ENCODE peak calls at places on chromosomes 16 and 17, in five cellular contexts. One of them, this sample, is unnamed.

GRCh38 chr16:74759564-74759963 is 15.1 kb downstream of the FA2H start:
- DNase-seq in neural progenitor cell: no peak
- DNase-seq in IMR-90: no peak
- DNase-seq in BE2C: no peak
- DNase-seq in CD4-positive, alpha-beta memory T cell: no peak
- DNase-seq in this sample: no peak

GRCh38 chr17:29687601-29688000 is 64.9 kb upstream of the CORO6 start:
- DNase-seq in neural progenitor cell: no peak
- DNase-seq in IMR-90: no peak
- DNase-seq in BE2C: no peak
- DNase-seq in CD4-positive, alpha-beta memory T cell: no peak
- DNase-seq in this sample: no peak

GRCh38 chr16:55508941-55509920 is at the start of gene LPCAT2:
- DNase-seq in neural progenitor cell: peak; percentile 95
- DNase-seq in IMR-90: peak; percentile 84
- DNase-seq in BE2C: peak; percentile 96
- DNase-seq in CD4-positive, alpha-beta memory T cell: no peak
- DNase-seq in this sample: peak; percentile 98

GRCh38 chr17:77838748-77839147 is 119.8 kb upstream of the TNRC6C start:
- DNase-seq in neural progenitor cell: no peak
- DNase-seq in IMR-90: no peak
- DNase-seq in BE2C: no peak
- DNase-seq in CD4-positive, alpha-beta memory T cell: no peak
- DNase-seq in this sample: no peak

GRCh38 chr17:40530988-40531971 is 29.9 kb upstream of the TNS4 start:
- DNase-seq in neural progenitor cell: no peak
- DNase-seq in IMR-90: no peak
- DNase-seq in BE2C: no peak
- DNase-seq in CD4-positive, alpha-beta memory T cell: peak; percentile 56
- DNase-seq in this sample: no peak

GRCh38 chr17:1998426-1998784 is 26.7 kb downstream of the RTN4RL1 start:
- DNase-seq in neural progenitor cell: peak; percentile 51
- DNase-seq in IMR-90: no peak
- DNase-seq in BE2C: no peak
- DNase-seq in CD4-positive, alpha-beta memory T cell: peak; percentile 16
- DNase-seq in this sample: no peak

GRCh38 chr17:35849469-35850348 is 19.0 kb downstream of the HEATR9 start:
- DNase-seq in neural progenitor cell: peak; percentile 80
- DNase-seq in IMR-90: peak; percentile 67
- DNase-seq in BE2C: peak; percentile 66
- DNase-seq in CD4-positive, alpha-beta memory T cell: peak; percentile 65
- DNase-seq in this sample: no peak

GRCh38 chr17:37824534-37825485 is 80.0 kb upstream of the HNF1B start:
- DNase-seq in neural progenitor cell: no peak
- DNase-seq in IMR-90: peak; percentile 90
- DNase-seq in BE2C: no peak
- DNase-seq in CD4-positive, alpha-beta memory T cell: no peak
- DNase-seq in this sample: no peak

GRCh38 chr17:79174905-79175856 is 100.6 kb downstream of the ENGASE start:
- DNase-seq in neural progenitor cell: no peak
- DNase-seq in IMR-90: no peak
- DNase-seq in BE2C: no peak
- DNase-seq in CD4-positive, alpha-beta memory T cell: no peak
- DNase-seq in this sample: no peak

GRCh38 chr17:3512512-3513171 is 36.8 kb downstream of the ASPA start:
- DNase-seq in neural progenitor cell: peak; percentile 77
- DNase-seq in IMR-90: peak; percentile 20
- DNase-seq in BE2C: no peak
- DNase-seq in CD4-positive, alpha-beta memory T cell: no peak
- DNase-seq in this sample: no peak

GRCh38 chr16:86034421-86034919 is 135.5 kb downstream of the IRF8 start:
- DNase-seq in neural progenitor cell: no peak
- DNase-seq in IMR-90: no peak
- DNase-seq in BE2C: no peak
- DNase-seq in CD4-positive, alpha-beta memory T cell: no peak
- DNase-seq in this sample: no peak

GRCh38 chr17:74085434-74085833 is 118.0 kb upstream of the RPL38 start:
- DNase-seq in neural progenitor cell: no peak
- DNase-seq in IMR-90: no peak
- DNase-seq in BE2C: no peak
- DNase-seq in CD4-positive, alpha-beta memory T cell: no peak
- DNase-seq in this sample: no peak

GRCh38 chr16:21526923-21527807 is 72.2 kb upstream of the METTL9 start:
- DNase-seq in neural progenitor cell: peak; percentile 24
- DNase-seq in IMR-90: no peak
- DNase-seq in BE2C: no peak
- DNase-seq in CD4-positive, alpha-beta memory T cell: no peak
- DNase-seq in this sample: peak; percentile 70

GRCh38 chr16:85334718-85335583 is 222.7 kb upstream of the CIBAR2 start:
- DNase-seq in neural progenitor cell: peak; percentile 85
- DNase-seq in IMR-90: no peak
- DNase-seq in BE2C: peak; percentile 55
- DNase-seq in CD4-positive, alpha-beta memory T cell: no peak
- DNase-seq in this sample: peak; percentile 81

GRCh38 chr16:35746281-35746962 is 2287.0 kb downstream of the TP53TG3F start:
- DNase-seq in neural progenitor cell: no peak
- DNase-seq in IMR-90: no peak
- DNase-seq in BE2C: no peak
- DNase-seq in CD4-positive, alpha-beta memory T cell: no peak
- DNase-seq in this sample: no peak

GRCh38 chr17:4176803-4177472 is 33.9 kb downstream of the CYB5D2 start:
- DNase-seq in neural progenitor cell: no peak
- DNase-seq in IMR-90: no peak
- DNase-seq in BE2C: no peak
- DNase-seq in CD4-positive, alpha-beta memory T cell: no peak
- DNase-seq in this sample: no peak

GRCh38 chr17:2081564-2081963 is 26.7 kb downstream of the HIC1 start:
- DNase-seq in neural progenitor cell: no peak
- DNase-seq in IMR-90: peak; percentile 53
- DNase-seq in BE2C: no peak
- DNase-seq in CD4-positive, alpha-beta memory T cell: no peak
- DNase-seq in this sample: no peak

GRCh38 chr16:66899310-66899944 is 19.1 kb downstream of the PDP2 start:
- DNase-seq in neural progenitor cell: no peak
- DNase-seq in IMR-90: peak; percentile 80
- DNase-seq in BE2C: no peak
- DNase-seq in CD4-positive, alpha-beta memory T cell: no peak
- DNase-seq in this sample: no peak

GRCh38 chr17:36768355-36768754 is 167.0 kb downstream of the MRM1 start:
- DNase-seq in neural progenitor cell: no peak
- DNase-seq in IMR-90: no peak
- DNase-seq in BE2C: peak; percentile 39
- DNase-seq in CD4-positive, alpha-beta memory T cell: no peak
- DNase-seq in this sample: no peak

GRCh38 chr16:21645261-21645721 is 7.1 kb downstream of the IGSF6 start:
- DNase-seq in neural progenitor cell: no peak
- DNase-seq in IMR-90: peak; percentile 43
- DNase-seq in BE2C: no peak
- DNase-seq in CD4-positive, alpha-beta memory T cell: peak; percentile 66
- DNase-seq in this sample: no peak

GRCh38 chr17:50521517-50521916 is 11.0 kb upstream of the EPN3 start:
- DNase-seq in neural progenitor cell: no peak
- DNase-seq in IMR-90: no peak
- DNase-seq in BE2C: no peak
- DNase-seq in CD4-positive, alpha-beta memory T cell: no peak
- DNase-seq in this sample: no peak

GRCh38 chr17:21286066-21286770 is 1.7 kb downstream of the MAP2K3 start:
- DNase-seq in neural progenitor cell: peak; percentile 45
- DNase-seq in IMR-90: peak; percentile 99
- DNase-seq in BE2C: peak; percentile 47
- DNase-seq in CD4-positive, alpha-beta memory T cell: no peak
- DNase-seq in this sample: peak; percentile 96

GRCh38 chr16:56357291-56357764 is 68.0 kb downstream of the AMFR start:
- DNase-seq in neural progenitor cell: peak; percentile 29
- DNase-seq in IMR-90: peak; percentile 63
- DNase-seq in BE2C: no peak
- DNase-seq in CD4-positive, alpha-beta memory T cell: no peak
- DNase-seq in this sample: peak; percentile 72

GRCh38 chr17:9239821-9240658 is 218.7 kb downstream of the NTN1 start:
- DNase-seq in neural progenitor cell: peak; percentile 74
- DNase-seq in IMR-90: peak; percentile 39
- DNase-seq in BE2C: peak; percentile 27
- DNase-seq in CD4-positive, alpha-beta memory T cell: peak; percentile 78
- DNase-seq in this sample: peak; percentile 87

GRCh38 chr17:27345141-27345904 is 51.4 kb downstream of the WSB1 start:
- DNase-seq in neural progenitor cell: peak; percentile 83
- DNase-seq in IMR-90: peak; percentile 28
- DNase-seq in BE2C: no peak
- DNase-seq in CD4-positive, alpha-beta memory T cell: no peak
- DNase-seq in this sample: no peak

GRCh38 chr17:47742319-47743181 is 9.5 kb downstream of the TBX21 start:
- DNase-seq in neural progenitor cell: peak; percentile 81
- DNase-seq in IMR-90: no peak
- DNase-seq in BE2C: peak; percentile 82
- DNase-seq in CD4-positive, alpha-beta memory T cell: peak; percentile 43
- DNase-seq in this sample: no peak

GRCh38 chr16:54487933-54488332 is 201.3 kb upstream of the IRX3 start:
- DNase-seq in neural progenitor cell: no peak
- DNase-seq in IMR-90: no peak
- DNase-seq in BE2C: no peak
- DNase-seq in CD4-positive, alpha-beta memory T cell: no peak
- DNase-seq in this sample: no peak

GRCh38 chr17:36844601-36845000 is 92.7 kb upstream of the LHX1 start:
- DNase-seq in neural progenitor cell: no peak
- DNase-seq in IMR-90: no peak
- DNase-seq in BE2C: no peak
- DNase-seq in CD4-positive, alpha-beta memory T cell: no peak
- DNase-seq in this sample: no peak

GRCh38 chr17:55266051-55266957 is 1.5 kb downstream of the HLF start:
- DNase-seq in neural progenitor cell: peak; percentile 38
- DNase-seq in IMR-90: no peak
- DNase-seq in BE2C: no peak
- DNase-seq in CD4-positive, alpha-beta memory T cell: peak; percentile 15
- DNase-seq in this sample: no peak

DNA sequence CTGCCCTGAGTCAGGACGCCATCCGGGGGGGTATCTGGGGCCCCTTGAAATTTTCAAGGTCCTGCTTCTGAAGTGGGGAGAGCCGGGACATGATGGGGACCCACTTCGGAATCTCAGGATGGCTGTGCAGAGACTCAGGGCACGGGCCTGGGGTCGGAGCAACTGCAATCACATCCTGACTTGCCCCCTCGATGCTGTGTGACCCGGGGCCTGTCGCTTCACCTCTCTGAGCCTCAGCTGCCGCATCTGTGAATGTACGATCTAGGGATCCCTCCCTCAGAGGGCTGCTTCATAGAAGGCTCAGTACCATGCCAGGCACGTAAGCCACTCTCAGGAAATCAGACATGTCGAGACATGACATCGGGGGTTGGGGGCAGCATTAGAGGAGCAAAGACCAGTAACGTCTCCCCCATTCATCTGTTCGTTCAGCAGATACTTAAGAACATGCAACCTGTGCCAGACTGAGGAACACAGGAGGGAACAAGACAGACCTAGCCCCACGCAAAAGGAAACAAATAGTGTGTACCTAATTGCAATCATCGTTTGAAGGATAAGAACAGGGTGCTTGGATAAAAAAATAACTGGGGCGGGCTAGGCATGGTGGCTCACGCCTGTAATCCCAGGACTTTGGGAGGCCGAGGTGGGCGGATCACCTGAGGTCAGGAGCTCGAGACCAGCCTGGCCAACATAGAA is 229.6 kb downstream of the PARN start:
- DNase-seq in neural progenitor cell: no peak
- DNase-seq in IMR-90: no peak
- DNase-seq in BE2C: no peak
- DNase-seq in CD4-positive, alpha-beta memory T cell: no peak
- DNase-seq in this sample: peak; percentile 7
- H3K4me1 ChIP-seq in neural progenitor cell: no peaks in the 10 kb centered on the region
- H3K4me1 ChIP-seq in IMR-90: peaks cover 8% of the 10 kb centered on the region
- H3K4me1 ChIP-seq in BE2C: no peaks in the 10 kb centered on the region
- H3K4me1 ChIP-seq in CD4-positive, alpha-beta memory T cell: no peaks in the 10 kb centered on the region
- H3K4me1 ChIP-seq in this sample: no peaks in the 10 kb centered on the region

GRCh38 chr17:42345396-42346078 is 42.7 kb downstream of the STAT3 start:
- DNase-seq in neural progenitor cell: peak; percentile 77
- DNase-seq in IMR-90: no peak
- DNase-seq in BE2C: no peak
- DNase-seq in CD4-positive, alpha-beta memory T cell: no peak
- DNase-seq in this sample: no peak

GRCh38 chr17:42348104-42348503 is 40.1 kb downstream of the STAT3 start:
- DNase-seq in neural progenitor cell: no peak
- DNase-seq in IMR-90: no peak
- DNase-seq in BE2C: no peak
- DNase-seq in CD4-positive, alpha-beta memory T cell: no peak
- DNase-seq in this sample: no peak

GRCh38 chr17:42347606-42348005 is 40.6 kb downstream of the STAT3 start:
- DNase-seq in neural progenitor cell: no peak
- DNase-seq in IMR-90: no peak
- DNase-seq in BE2C: no peak
- DNase-seq in CD4-positive, alpha-beta memory T cell: no peak
- DNase-seq in this sample: no peak

GRCh38 chr17:42346473-42346872 is 41.8 kb downstream of the STAT3 start:
- DNase-seq in neural progenitor cell: no peak
- DNase-seq in IMR-90: no peak
- DNase-seq in BE2C: no peak
- DNase-seq in CD4-positive, alpha-beta memory T cell: no peak
- DNase-seq in this sample: no peak

GRCh38 chr17:42347198-42347597 is 41.0 kb downstream of the STAT3 start:
- DNase-seq in neural progenitor cell: no peak
- DNase-seq in IMR-90: peak; percentile 86
- DNase-seq in BE2C: no peak
- DNase-seq in CD4-positive, alpha-beta memory T cell: no peak
- DNase-seq in this sample: no peak
- H3K4me1 ChIP-seq in neural progenitor cell: peaks cover 17% of the 10 kb centered on the region
- H3K4me1 ChIP-seq in IMR-90: peaks cover 8% of the 10 kb centered on the region
- H3K4me1 ChIP-seq in BE2C: peaks cover 6% of the 10 kb centered on the region
- H3K4me1 ChIP-seq in CD4-positive, alpha-beta memory T cell: peaks cover 9% of the 10 kb centered on the region
- H3K4me1 ChIP-seq in this sample: peaks cover 62% of the 10 kb centered on the region

DNA sequence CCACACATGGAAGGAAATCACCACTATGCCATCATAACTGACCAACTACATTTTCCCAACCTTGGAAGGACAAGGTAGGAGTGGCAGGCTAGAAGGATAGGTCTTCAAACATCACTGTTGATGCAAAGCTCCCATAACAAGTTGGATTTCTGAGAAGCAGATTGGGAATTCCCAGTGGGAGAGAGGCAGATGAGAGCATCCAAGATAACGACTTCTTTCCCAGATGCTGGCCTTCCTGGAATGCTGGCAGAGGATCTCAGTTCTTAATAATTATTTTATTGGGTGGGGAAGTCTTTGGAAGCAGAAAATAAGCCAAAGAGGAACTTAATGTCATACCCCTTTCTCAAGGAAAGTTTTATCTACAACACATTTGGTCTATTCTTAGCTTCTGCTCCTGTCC is 64.5 kb downstream of the MPRIP start:
- DNase-seq in neural progenitor cell: no peak
- DNase-seq in IMR-90: peak; percentile 18
- DNase-seq in BE2C: no peak
- DNase-seq in CD4-positive, alpha-beta memory T cell: no peak
- DNase-seq in this sample: no peak
- H3K4me1 ChIP-seq in neural progenitor cell: peaks cover 14% of the 10 kb centered on the region
- H3K4me1 ChIP-seq in IMR-90: peaks cover 30% of the 10 kb centered on the region
- H3K4me1 ChIP-seq in BE2C: no peaks in the 10 kb centered on the region
- H3K4me1 ChIP-seq in CD4-positive, alpha-beta memory T cell: peaks cover 55% of the 10 kb centered on the region
- H3K4me1 ChIP-seq in this sample: peaks cover 60% of the 10 kb centered on the region

DNA sequence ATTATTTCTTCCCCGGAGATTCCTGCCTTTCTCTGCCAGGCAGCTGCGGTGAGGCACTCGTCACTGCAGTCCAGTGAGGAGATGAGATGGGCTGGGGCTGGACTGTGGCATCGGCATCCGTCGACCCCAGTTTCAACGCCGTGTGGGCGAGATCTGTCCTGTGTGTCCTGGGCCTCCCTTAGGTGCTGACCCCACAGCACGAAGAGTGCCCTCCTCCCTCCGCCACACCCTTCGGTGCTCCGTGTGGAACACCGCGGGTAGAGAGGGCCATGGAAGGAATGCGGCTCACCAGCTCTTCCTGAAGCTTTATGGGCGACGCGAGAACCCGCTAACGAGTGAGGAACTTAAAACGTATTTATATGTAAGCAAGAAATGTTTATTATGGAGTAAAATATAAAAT is 17.6 kb downstream of the ACSF3 start:
- DNase-seq in neural progenitor cell: no peak
- DNase-seq in IMR-90: no peak
- DNase-seq in BE2C: no peak
- DNase-seq in CD4-positive, alpha-beta memory T cell: no peak
- DNase-seq in this sample: peak; percentile 57
- H3K4me1 ChIP-seq in neural progenitor cell: peaks cover 6% of the 10 kb centered on the region
- H3K4me1 ChIP-seq in IMR-90: no peaks in the 10 kb centered on the region
- H3K4me1 ChIP-seq in BE2C: peaks cover 5% of the 10 kb centered on the region
- H3K4me1 ChIP-seq in CD4-positive, alpha-beta memory T cell: peaks cover 35% of the 10 kb centered on the region
- H3K4me1 ChIP-seq in this sample: peaks cover 3% of the 10 kb centered on the region

This sample was measured in left lung.